ENCODE peak calls at places on chromosomes 3 and 15, in six cellular contexts. One of them, this sample, is unnamed.

GRCh38 chr3:142588708-142589107 is 7.5 kb upstream of the PLS1 start:
- DNase-seq in GM12878: no peak
- DNase-seq in H1: no peak
- DNase-seq in WTC11: no peak
- DNase-seq in GM23338: no peak
- DNase-seq in K562: no peak
- DNase-seq in this sample: no peak

GRCh38 chr15:45612790-45613415 is 21.9 kb upstream of the SQOR start:
- DNase-seq in GM12878: no peak
- DNase-seq in WTC11: no peak
- DNase-seq in GM23338: no peak
- DNase-seq in H1: no peak
- DNase-seq in K562: no peak
- DNase-seq in this sample: no peak

GRCh38 chr3:56980798-56981390 is 79.6 kb upstream of the SPATA12 start:
- DNase-seq in H1: no peak
- DNase-seq in GM12878: no peak
- DNase-seq in K562: no peak
- DNase-seq in GM23338: no peak
- DNase-seq in WTC11: no peak
- DNase-seq in this sample: no peak

GRCh38 chr3:152021951-152022461 is 148.6 kb downstream of the SUCNR1 start:
- DNase-seq in K562: no peak
- DNase-seq in GM12878: peak
- DNase-seq in WTC11: no peak
- DNase-seq in H1: no peak
- DNase-seq in GM23338: no peak
- DNase-seq in this sample: no peak

GRCh38 chr3:61876797-61877196 is 315.4 kb downstream of the PTPRG start:
- DNase-seq in WTC11: no peak
- DNase-seq in K562: no peak
- DNase-seq in GM23338: no peak
- DNase-seq in GM12878: no peak
- DNase-seq in H1: no peak
- DNase-seq in this sample: no peak

GRCh38 chr3:80855482-80855881 is 906.0 kb downstream of the GBE1 start:
- DNase-seq in WTC11: no peak
- DNase-seq in H1: no peak
- DNase-seq in GM23338: no peak
- DNase-seq in K562: no peak
- DNase-seq in GM12878: no peak
- DNase-seq in this sample: no peak

GRCh38 chr3:169624533-169624972 is 39.0 kb downstream of the MECOM start:
- DNase-seq in K562: no peak
- DNase-seq in GM23338: no peak
- DNase-seq in WTC11: no peak
- DNase-seq in GM12878: no peak
- DNase-seq in H1: no peak
- DNase-seq in this sample: no peak

GRCh38 chr3:97981886-97982285 is 9.7 kb upstream of the RIOX2 start:
- DNase-seq in GM12878: no peak
- DNase-seq in WTC11: no peak
- DNase-seq in K562: no peak
- DNase-seq in H1: no peak
- DNase-seq in GM23338: no peak
- DNase-seq in this sample: no peak

GRCh38 chr3:185976977-185977678 is 39.3 kb upstream of the TRA2B start:
- DNase-seq in GM23338: peak
- DNase-seq in K562: peak
- DNase-seq in WTC11: peak
- DNase-seq in GM12878: peak
- DNase-seq in H1: peak
- DNase-seq in this sample: peak

GRCh38 chr3:87260270-87260669 is 16.1 kb downstream of the POU1F1 start:
- DNase-seq in WTC11: peak
- DNase-seq in H1: no peak
- DNase-seq in GM12878: no peak
- DNase-seq in GM23338: peak
- DNase-seq in K562: peak
- DNase-seq in this sample: peak

GRCh38 chr3:196555295-196555694 is 13.1 kb downstream of the WDR53 start:
- DNase-seq in GM12878: no peak
- DNase-seq in GM23338: no peak
- DNase-seq in H1: no peak
- DNase-seq in WTC11: no peak
- DNase-seq in K562: no peak
- DNase-seq in this sample: no peak

GRCh38 chr3:44120721-44121582 is 120.7 kb upstream of the TOPAZ1 start:
- DNase-seq in GM12878: no peak
- DNase-seq in K562: no peak
- DNase-seq in H1: no peak
- DNase-seq in WTC11: no peak
- DNase-seq in GM23338: peak
- DNase-seq in this sample: no peak
- TF ChIP-seq CREB1 in GM12878: no peak
- TF ChIP-seq CREB1 in K562: no peak
- TF ChIP-seq CREB1 in H1: no peak
- TF ChIP-seq CREB1 in WTC11: no peak
- TF ChIP-seq CREB1 in GM23338: no peak
- TF ChIP-seq CREB1 in this sample: no peak

DNA sequence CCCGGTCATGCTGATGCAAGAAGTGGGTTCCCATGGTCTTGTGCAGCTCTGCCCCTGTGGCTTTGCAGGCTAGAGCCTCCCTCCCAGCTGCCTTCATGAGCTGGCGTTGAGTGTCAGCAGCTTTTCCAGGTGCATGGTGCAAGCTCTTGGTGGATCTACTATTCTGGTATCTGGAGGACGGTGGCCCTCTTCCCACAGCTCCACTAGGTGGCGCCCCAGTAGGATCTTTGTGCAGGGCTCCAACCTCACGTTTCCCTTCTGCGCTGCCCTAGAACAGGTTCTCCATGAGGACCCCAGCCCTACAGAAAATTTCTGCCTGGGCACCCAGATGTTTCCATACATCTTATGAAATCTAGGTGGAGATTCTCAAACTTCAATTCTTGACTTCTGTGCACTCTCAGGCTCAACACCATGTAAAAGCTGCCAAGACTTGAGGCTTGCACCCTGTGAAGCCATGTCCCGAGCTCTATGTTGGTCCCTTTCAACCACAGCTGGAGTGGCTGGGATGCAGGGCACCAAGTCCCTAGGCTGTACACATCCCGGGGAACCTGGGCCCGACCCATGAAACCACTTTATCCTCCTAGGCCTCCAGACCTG is 238.4 kb upstream of the MDFIC2 start:
- DNase-seq in K562: no peak
- DNase-seq in WTC11: peak
- DNase-seq in GM23338: peak
- DNase-seq in GM12878: no peak
- DNase-seq in H1: no peak
- DNase-seq in this sample: peak
- TF ChIP-seq CREB1 in K562: no peak
- TF ChIP-seq CREB1 in WTC11: no peak
- TF ChIP-seq CREB1 in GM23338: no peak
- TF ChIP-seq CREB1 in GM12878: no peak
- TF ChIP-seq CREB1 in H1: no peak
- TF ChIP-seq CREB1 in this sample: no peak

DNA sequence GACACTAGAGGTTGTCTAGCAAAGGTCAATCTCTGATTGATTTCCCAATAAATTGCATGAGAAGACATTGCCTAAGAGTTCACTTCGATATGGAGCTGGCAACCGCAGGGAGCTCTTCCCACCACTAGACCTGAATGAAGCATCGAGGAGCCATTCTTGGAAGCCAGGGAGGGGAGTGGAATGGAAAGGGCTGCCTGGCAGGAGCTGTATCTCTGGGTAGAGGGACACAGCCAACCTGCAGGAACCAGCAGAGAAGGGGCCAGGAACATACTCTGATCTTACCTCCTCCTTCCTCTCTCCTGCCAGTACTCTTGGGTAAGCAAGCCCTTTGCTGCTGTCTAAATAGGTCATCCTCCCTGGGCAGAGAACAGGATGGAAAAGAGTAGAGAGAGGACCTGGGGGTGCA is 156.9 kb upstream of the TSC22D2 start:
- DNase-seq in WTC11: no peak
- DNase-seq in GM23338: peak
- DNase-seq in GM12878: no peak
- DNase-seq in K562: no peak
- DNase-seq in H1: no peak
- DNase-seq in this sample: no peak
- TF ChIP-seq CREB1 in WTC11: no peak
- TF ChIP-seq CREB1 in GM23338: no peak
- TF ChIP-seq CREB1 in GM12878: no peak
- TF ChIP-seq CREB1 in K562: no peak
- TF ChIP-seq CREB1 in H1: no peak
- TF ChIP-seq CREB1 in this sample: no peak

DNA sequence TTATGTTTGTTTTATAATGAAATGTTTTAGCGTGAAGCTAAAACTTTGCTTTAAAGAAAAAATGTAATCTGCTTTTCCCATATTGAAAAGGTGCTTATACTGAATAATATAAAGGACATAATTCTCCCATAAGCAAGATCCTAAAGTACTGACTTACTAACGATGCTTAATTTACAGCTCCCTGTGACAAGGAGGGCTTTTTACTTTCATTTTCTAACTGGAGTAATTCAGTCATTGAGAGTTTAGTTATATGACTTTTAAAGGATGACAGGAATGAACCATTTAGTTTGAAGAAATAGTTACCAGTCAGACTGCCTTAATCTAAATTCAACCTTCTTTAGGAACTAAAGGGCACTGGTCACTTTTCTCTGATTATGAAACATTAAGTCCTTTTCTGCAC is 19.3 kb upstream of the ZPLD1 start:
- DNase-seq in WTC11: no peak
- DNase-seq in H1: no peak
- DNase-seq in K562: no peak
- DNase-seq in GM23338: no peak
- DNase-seq in GM12878: no peak
- DNase-seq in this sample: no peak
- TF ChIP-seq CREB1 in WTC11: no peak
- TF ChIP-seq CREB1 in H1: no peak
- TF ChIP-seq CREB1 in K562: no peak
- TF ChIP-seq CREB1 in GM23338: no peak
- TF ChIP-seq CREB1 in GM12878: no peak
- TF ChIP-seq CREB1 in this sample: no peak

GRCh38 chr15:31172606-31173005 is 71.1 kb upstream of the TRPM1 start:
- DNase-seq in K562: no peak
- DNase-seq in WTC11: no peak
- DNase-seq in GM23338: no peak
- DNase-seq in GM12878: no peak
- DNase-seq in H1: no peak
- DNase-seq in this sample: no peak

GRCh38 chr15:31171731-31172130 is 70.2 kb upstream of the TRPM1 start:
- DNase-seq in K562: no peak
- DNase-seq in WTC11: no peak
- DNase-seq in GM12878: no peak
- DNase-seq in H1: no peak
- DNase-seq in GM23338: no peak
- DNase-seq in this sample: no peak

GRCh38 chr15:31175484-31175883 is 74.0 kb upstream of the TRPM1 start:
- DNase-seq in K562: no peak
- DNase-seq in WTC11: no peak
- DNase-seq in H1: no peak
- DNase-seq in GM12878: no peak
- DNase-seq in GM23338: no peak
- DNase-seq in this sample: no peak

GRCh38 chr15:31177936-31178335 is 76.4 kb upstream of the TRPM1 start:
- DNase-seq in GM12878: no peak
- DNase-seq in WTC11: no peak
- DNase-seq in H1: no peak
- DNase-seq in GM23338: no peak
- DNase-seq in K562: no peak
- DNase-seq in this sample: no peak

GRCh38 chr15:31173790-31174450 is 72.4 kb upstream of the TRPM1 start:
- DNase-seq in H1: no peak
- DNase-seq in K562: no peak
- DNase-seq in WTC11: no peak
- DNase-seq in GM23338: no peak
- DNase-seq in GM12878: no peak
- DNase-seq in this sample: no peak
- TF ChIP-seq CREB1 in H1: no peak
- TF ChIP-seq CREB1 in K562: no peak
- TF ChIP-seq CREB1 in WTC11: no peak
- TF ChIP-seq CREB1 in GM23338: no peak
- TF ChIP-seq CREB1 in GM12878: peak
- TF ChIP-seq CREB1 in this sample: peak